ENCODE peak calls at places on chromosome 19, in eight cellular contexts. U is ovary, T is H1, Y is transverse colon, I is suprapubic skin, N is upper lobe of left lung, Q is sigmoid colon, P is K562. F is an unnamed sample.

GRCh38 chr19:18368504-18369222 is 17.3 kb upstream of the GDF15 start:
- DNase-seq in U (no peak), T (no peak), Y (no peak), I (no peak), N (no peak), Q (no peak), P (no peak), F (no peak)

GRCh38 chr19:38725469-38726283 is 18.6 kb downstream of the CAPN12 start:
- DNase-seq in U (no peak), T (no peak), Y (no peak), I (no peak), N (peak; percentile 79), Q (no peak), P (no peak), F (no peak)

GRCh38 chr19:50349277-50350057 is 16.0 kb downstream of the NAPSA start:
- DNase-seq in U (no peak), T (no peak), Y (no peak), I (no peak), N (no peak), Q (no peak), P (no peak), F (no peak)

GRCh38 chr19:16111909-16112752 is 442 bp downstream of the RAB8A start:
- DNase-seq in U (no peak), T (no peak), Y (peak; percentile 21), I (no peak), N (no peak), Q (peak; percentile 73), P (no peak), F (no peak)

GRCh38 chr19:47111081-47111589 is 2.4 kb downstream of the ZC3H4 start:
- DNase-seq in U (peak; percentile 41), T (no peak), Y (peak; percentile 41), I (no peak), N (peak; percentile 81), Q (peak; percentile 71), P (no peak), F (no peak)

GRCh38 chr19:5141926-5142724 is 173.2 kb downstream of the KDM4B start:
- DNase-seq in U (no peak), T (no peak), Y (no peak), I (no peak), N (peak; percentile 69), Q (no peak), P (no peak), F (no peak)

GRCh38 chr19:20558011-20558410 is 7.6 kb downstream of the ZNF737 start:
- DNase-seq in U (no peak), T (no peak), Y (no peak), I (no peak), N (no peak), Q (no peak), P (no peak), F (no peak)

GRCh38 chr19:49871349-49871985 is 4.1 kb upstream of the PNKP start:
- DNase-seq in U (peak; percentile 38), T (no peak), Y (no peak), I (no peak), N (no peak), Q (no peak), P (no peak), F (no peak)

GRCh38 chr19:23436944-23437343 is 41.7 kb upstream of the ZNF91 start:
- DNase-seq in U (no peak), T (no peak), Y (no peak), I (no peak), N (no peak), Q (no peak), P (peak; percentile 11), F (no peak)

GRCh38 chr19:54448037-54448773 is 794 bp upstream of the LENG8 start:
- DNase-seq in U (peak; percentile 72), T (no peak), Y (peak; percentile 63), I (peak; percentile 85), N (peak; percentile 83), Q (peak; percentile 84), P (peak; percentile 59), F (peak; percentile 33)

GRCh38 chr19:45507864-45508680 is 793 bp downstream of the VASP start:
- DNase-seq in U (peak; percentile 52), T (no peak), Y (peak; percentile 79), I (no peak), N (peak; percentile 84), Q (peak; percentile 89), P (no peak), F (no peak)

GRCh38 chr19:37896142-37896541 is 10.3 kb downstream of the WDR87 start:
- DNase-seq in U (no peak), T (no peak), Y (no peak), I (no peak), N (no peak), Q (no peak), P (no peak), F (no peak)

GRCh38 chr19:27765397-27765796 is 1447.6 kb downstream of the UQCRFS1 start:
- DNase-seq in U (no peak), T (no peak), Y (no peak), I (no peak), N (no peak), Q (no peak), P (no peak), F (peak; percentile 1)

GRCh38 chr19:17331254-17331558 is 3.4 kb downstream of the ANO8 start:
- DNase-seq in U (no peak), T (no peak), Y (no peak), I (no peak), N (no peak), Q (no peak), P (no peak), F (no peak)

GRCh38 chr19:41930926-41931592 is 2.8 kb upstream of the ERFL start:
- DNase-seq in U (no peak), T (peak; percentile 58), Y (no peak), I (no peak), N (peak; percentile 75), Q (no peak), P (no peak), F (no peak)

GRCh38 chr19:46614114-46614701 is 10.7 kb downstream of the PTGIR start:
- DNase-seq in U (peak; percentile 87), T (peak; percentile 58), Y (peak; percentile 88), I (peak; percentile 89), N (no peak), Q (peak; percentile 92), P (peak; percentile 86), F (peak; percentile 91)

GRCh38 chr19:46739290-46739771 is 6.5 kb upstream of the FKRP start:
- DNase-seq in U (peak; percentile 22), T (no peak), Y (no peak), I (no peak), N (no peak), Q (peak; percentile 73), P (no peak), F (no peak)

GRCh38 chr19:7868326-7868670 is 5.9 kb downstream of the PRR36 start:
- DNase-seq in U (no peak), T (no peak), Y (no peak), I (no peak), N (no peak), Q (no peak), P (no peak), F (no peak)

DNA sequence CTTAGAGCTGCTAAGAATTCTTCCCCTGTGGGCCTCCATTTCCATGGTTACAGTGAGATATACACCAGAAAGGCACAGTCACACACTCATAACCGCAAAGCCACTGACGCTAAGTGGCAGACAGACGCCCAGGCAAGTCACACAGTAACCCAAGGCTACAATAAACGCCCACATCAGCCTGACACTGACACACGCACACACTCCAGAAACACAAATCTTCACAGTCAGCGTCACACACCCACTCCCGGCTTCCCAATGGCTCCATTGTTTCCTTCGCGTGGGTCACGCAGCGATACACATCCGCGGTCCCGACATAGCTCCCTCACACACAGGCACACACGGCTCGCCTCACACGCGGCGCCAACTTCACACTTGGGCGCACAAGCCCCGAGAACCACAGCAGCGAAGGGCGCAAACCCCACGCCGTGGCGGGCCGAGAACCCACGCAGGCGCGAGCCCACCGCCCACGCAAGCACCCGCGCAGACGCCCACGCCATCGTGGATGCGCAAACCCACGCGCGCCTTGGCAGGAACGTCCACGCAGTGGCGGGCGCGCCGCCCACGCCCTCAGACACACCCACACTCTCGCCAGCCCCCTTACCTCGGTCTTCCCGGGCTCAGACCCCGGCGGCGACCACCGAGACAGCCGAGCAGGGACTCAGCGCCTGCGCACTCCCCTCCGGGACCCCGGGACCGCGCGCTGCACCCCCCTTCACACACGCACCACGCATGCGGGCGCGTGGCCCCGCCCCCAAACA is at the start of gene ZNF667:
- DNase-seq in U (no peak), T (no peak), Y (no peak), I (no peak), N (peak; percentile 93), Q (no peak), P (no peak), F (no peak)
- TF ChIP-seq EP300 in U (no peak), T (no peak), Y (no peak), I (no peak), N (no peak), Q (no peak), P (no peak), F (no peak)

GRCh38 chr19:57377498-57378146 is 12.0 kb upstream of the ZNF548 start:
- DNase-seq in U (no peak), T (no peak), Y (no peak), I (no peak), N (no peak), Q (no peak), P (no peak), F (no peak)
- TF ChIP-seq EP300 in U (no peak), T (no peak), Y (no peak), I (no peak), N (no peak), Q (no peak), P (no peak), F (no peak)

DNA sequence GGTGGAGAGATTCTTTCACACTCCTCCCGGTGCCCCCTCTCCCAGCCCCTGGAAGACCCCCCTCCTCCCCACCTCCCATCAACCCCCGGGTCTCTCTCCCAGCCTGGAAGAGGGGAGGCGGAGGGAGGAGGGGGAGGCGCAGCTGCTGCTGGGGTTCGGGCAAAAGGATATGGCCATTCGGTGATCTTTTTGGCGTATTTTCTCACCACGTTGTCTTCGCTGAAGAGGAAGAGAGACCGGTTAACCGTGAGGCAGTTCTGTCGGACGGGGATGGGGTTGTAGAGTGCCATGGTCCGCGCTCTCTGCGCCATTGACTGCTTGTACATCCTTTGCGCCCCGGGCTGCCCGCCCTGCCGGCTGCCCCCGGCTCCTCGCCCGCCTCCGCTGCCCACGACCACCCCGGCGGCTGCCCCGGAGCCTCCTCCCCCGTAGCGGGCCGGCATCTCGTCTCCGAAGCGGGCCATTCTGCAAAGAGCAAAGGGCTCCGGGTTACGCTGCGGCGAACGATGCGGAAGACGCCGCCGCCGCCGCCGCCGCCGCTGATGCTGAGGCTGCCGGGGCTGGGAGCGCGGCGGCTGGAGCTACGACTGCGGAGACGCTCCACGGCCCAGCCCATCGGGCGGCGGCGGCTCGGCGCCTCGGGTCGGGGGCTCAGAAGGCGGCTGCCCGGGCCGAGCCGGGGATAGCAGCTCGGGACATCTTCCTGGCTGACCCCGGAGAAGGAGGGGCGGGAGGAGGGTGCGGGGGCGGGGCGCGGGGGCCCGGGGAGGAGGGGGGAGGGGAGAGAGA is at the start of gene CACNA1A:
- DNase-seq in U (no peak), T (no peak), Y (no peak), I (no peak), N (peak; percentile 80), Q (no peak), P (no peak), F (no peak)
- TF ChIP-seq EP300 in U (no peak), T (no peak), Y (no peak), I (no peak), N (no peak), Q (no peak), P (no peak), F (no peak)

DNA sequence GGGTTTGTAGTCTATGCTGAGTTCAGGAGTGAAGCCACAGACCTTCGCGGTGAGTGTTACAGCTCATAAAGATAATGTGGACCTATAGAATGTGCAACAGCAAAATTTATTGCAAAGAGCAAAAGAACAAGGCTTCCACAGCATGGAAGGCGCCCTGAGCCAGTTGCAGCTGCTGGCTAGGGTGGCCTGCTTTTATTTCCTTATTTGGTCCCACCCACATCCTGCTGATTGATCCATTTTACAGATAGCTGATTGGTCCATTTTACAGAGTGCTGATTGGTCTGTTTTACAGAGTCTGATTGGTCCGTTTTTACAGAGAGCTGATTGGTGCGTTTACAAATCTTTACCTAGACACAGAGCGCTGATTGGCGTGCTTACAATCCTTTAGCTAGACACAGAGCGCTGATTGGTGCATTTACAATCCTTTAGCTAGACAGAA is 4.2 kb upstream of the MIA start:
- DNase-seq in U (no peak), T (no peak), Y (no peak), I (no peak), N (no peak), Q (no peak), P (no peak), F (no peak)
- TF ChIP-seq EP300 in U (no peak), T (no peak), Y (no peak), I (no peak), N (no peak), Q (no peak), P (no peak), F (no peak)